ENCODE peak calls at places on chromosomes 5 and 9, in nine cellular contexts. Y is CD4-positive, alpha-beta T cell; Q is LHCN-M2; W is H9; F is naive thymus-derived CD4-positive, alpha-beta T cell; K is omental fat pad; A is heart left ventricle; X is RPMI7951; U is naive thymus-derived CD8-positive, alpha-beta T cell. Z is an unnamed sample.
A peak's percentile ranks its signal among the peaks of the same experiment; 100 is the strongest.

GRCh38 chr5:72152506-72152905 is 45.2 kb downstream of the MAP1B start:
- DNase-seq in Y (no peak), Q (peak; percentile 65), W (no peak), F (no peak), K (no peak), A (no peak), X (no peak), U (no peak), Z (no peak)

GRCh38 chr9:127777368-127777960 is 1.0 kb downstream of the SH2D3C start:
- DNase-seq in Y (no peak), Q (no peak), W (no peak), F (no peak), K (no peak), A (no peak), X (no peak), U (no peak), Z (no peak)

GRCh38 chr5:151199581-151200185 is 24.2 kb downstream of the CCDC69 start:
- DNase-seq in Y (no peak), Q (no peak), W (no peak), F (no peak), K (no peak), A (no peak), X (no peak), U (no peak), Z (no peak)

GRCh38 chr9:103997861-103998370 is 96.2 kb upstream of the SMC2 start:
- DNase-seq in Y (no peak), Q (no peak), W (no peak), F (no peak), K (no peak), A (no peak), X (no peak), U (no peak), Z (no peak)

GRCh38 chr9:99445920-99446319 is 223.8 kb downstream of the SEC61B start:
- DNase-seq in Y (no peak), Q (no peak), W (no peak), F (no peak), K (no peak), A (no peak), X (peak; percentile 59), U (no peak), Z (no peak)

GRCh38 chr5:1480217-1480616 is 35.0 kb upstream of the SLC6A3 start:
- DNase-seq in Y (no peak), Q (no peak), W (no peak), F (no peak), K (no peak), A (peak; percentile 56), X (no peak), U (no peak), Z (no peak)

GRCh38 chr9:81292056-81292805 is 397.1 kb downstream of the TLE1 start:
- DNase-seq in Y (no peak), Q (no peak), W (peak; percentile 26), F (no peak), K (no peak), A (no peak), X (no peak), U (no peak), Z (peak; percentile 68)

GRCh38 chr9:136373300-136374182 is at the start of gene CARD9:
- DNase-seq in Y (no peak), Q (no peak), W (no peak), F (no peak), K (no peak), A (no peak), X (no peak), U (no peak), Z (no peak)

GRCh38 chr5:122165574-122166021 is 36.3 kb downstream of the ZNF474 start:
- DNase-seq in Y (no peak), Q (no peak), W (no peak), F (no peak), K (no peak), A (no peak), X (no peak), U (no peak), Z (no peak)

GRCh38 chr9:134320195-134320885 is 5.9 kb upstream of the RXRA start:
- DNase-seq in Y (no peak), Q (no peak), W (no peak), F (no peak), K (no peak), A (no peak), X (no peak), U (peak; percentile 60), Z (peak; percentile 37)

GRCh38 chr5:173764321-173765029 is 123.7 kb upstream of the CPEB4 start:
- DNase-seq in Y (no peak), Q (peak; percentile 98), W (peak; percentile 70), F (no peak), K (peak; percentile 79), A (peak; percentile 75), X (peak; percentile 96), U (no peak), Z (peak; percentile 87)

GRCh38 chr9:21513431-21513830 is 31.3 kb upstream of the IFNE start:
- DNase-seq in Y (no peak), Q (no peak), W (no peak), F (no peak), K (no peak), A (no peak), X (no peak), U (no peak), Z (no peak)

GRCh38 chr5:115816226-115817042 is at the start of gene CDO1:
- DNase-seq in Y (peak; percentile 4), Q (peak; percentile 48), W (peak; percentile 75), F (no peak), K (no peak), A (peak; percentile 49), X (peak; percentile 52), U (peak; percentile 59), Z (peak; percentile 78)

GRCh38 chr9:131697097-131697496 is 42.8 kb downstream of the RAPGEF1 start:
- DNase-seq in Y (no peak), Q (no peak), W (peak; percentile 72), F (no peak), K (no peak), A (peak; percentile 55), X (no peak), U (no peak), Z (peak; percentile 63)

GRCh38 chr5:178492278-178492677 is 97.9 kb downstream of the COL23A1 start:
- DNase-seq in Y (no peak), Q (no peak), W (no peak), F (no peak), K (no peak), A (no peak), X (no peak), U (no peak), Z (no peak)

GRCh38 chr9:18614116-18614515 is 140.2 kb downstream of the ADAMTSL1 start:
- DNase-seq in Y (no peak), Q (no peak), W (no peak), F (no peak), K (no peak), A (no peak), X (no peak), U (no peak), Z (no peak)

GRCh38 chr5:100424017-100424416 is 111.2 kb upstream of the FAM174A start:
- DNase-seq in Y (no peak), Q (peak; percentile 20), W (no peak), F (no peak), K (no peak), A (no peak), X (no peak), U (no peak), Z (no peak)

GRCh38 chr5:160649304-160649703 is 202.7 kb downstream of the ATP10B start:
- DNase-seq in Y (no peak), Q (no peak), W (peak; percentile 39), F (no peak), K (no peak), A (no peak), X (no peak), U (no peak), Z (peak; percentile 47)

GRCh38 chr5:170254056-170254455 is 21.3 kb downstream of the C5orf58 start:
- DNase-seq in Y (peak; percentile 71), Q (no peak), W (no peak), F (peak; percentile 57), K (no peak), A (no peak), X (no peak), U (peak; percentile 85), Z (peak; percentile 73)

GRCh38 chr5:145768863-145769262 is 66.3 kb downstream of the PRELID2 start:
- DNase-seq in Y (no peak), Q (no peak), W (no peak), F (no peak), K (no peak), A (no peak), X (no peak), U (no peak), Z (no peak)

GRCh38 chr9:87622936-87623335 is 103.0 kb upstream of the CTSL start:
- DNase-seq in Y (no peak), Q (peak; percentile 50), W (no peak), F (no peak), K (no peak), A (no peak), X (no peak), U (no peak), Z (no peak)

GRCh38 chr5:68534131-68534940 is 318.8 kb downstream of the PIK3R1 start:
- DNase-seq in Y (no peak), Q (peak; percentile 65), W (no peak), F (no peak), K (no peak), A (no peak), X (peak; percentile 66), U (no peak), Z (no peak)

GRCh38 chr5:174275959-174276358 is 230.5 kb downstream of the NSG2 start:
- DNase-seq in Y (no peak), Q (no peak), W (no peak), F (no peak), K (no peak), A (no peak), X (no peak), U (no peak), Z (no peak)

GRCh38 chr5:123937230-123937629 is 425.3 kb downstream of the CSNK1G3 start:
- DNase-seq in Y (no peak), Q (peak; percentile 64), W (peak; percentile 69), F (no peak), K (no peak), A (peak; percentile 41), X (peak; percentile 79), U (no peak), Z (peak; percentile 90)

GRCh38 chr5:5350101-5350500 is 72.4 kb upstream of the ICE1 start:
- DNase-seq in Y (no peak), Q (no peak), W (no peak), F (no peak), K (no peak), A (no peak), X (peak; percentile 81), U (no peak), Z (no peak)

GRCh38 chr5:143247134-143247815 is 156.2 kb downstream of the NR3C1 start:
- DNase-seq in Y (no peak), Q (no peak), W (no peak), F (no peak), K (no peak), A (no peak), X (no peak), U (no peak), Z (no peak)

GRCh38 chr9:137367506-137368430 is 55.2 kb downstream of the EXD3 start:
- DNase-seq in Y (no peak), Q (no peak), W (peak; percentile 27), F (no peak), K (no peak), A (no peak), X (no peak), U (peak; percentile 35), Z (no peak)

GRCh38 chr5:149995385-149996085 is 4.9 kb downstream of the TIGD6 start:
- DNase-seq in Y (no peak), Q (no peak), W (no peak), F (no peak), K (no peak), A (no peak), X (no peak), U (no peak), Z (peak; percentile 10)

GRCh38 chr5:20972419-20972925 is 984.5 kb upstream of the CDH18 start:
- DNase-seq in Y (no peak), Q (peak; percentile 27), W (peak; percentile 69), F (no peak), K (no peak), A (peak; percentile 10), X (peak; percentile 47), U (no peak), Z (peak; percentile 83)

GRCh38 chr5:151718168-151718567 is 31.5 kb upstream of the SPARC start:
- DNase-seq in Y (no peak), Q (peak; percentile 51), W (no peak), F (no peak), K (no peak), A (no peak), X (no peak), U (no peak), Z (no peak)

Z was measured in mesendoderm.